ENCODE peak calls at places on chromosome 19, in eight cellular contexts. X is cardiac muscle cell, G is hepatocyte, V is tibial nerve, J is psoas muscle, C is BE2C, I is right cardiac atrium, W is endodermal cell. O is an unnamed sample.
A peak's percentile ranks its signal among the peaks of the same experiment; 100 is the strongest.

GRCh38 chr19:4547303-4548237 is 7.7 kb upstream of the LRG1 start:
- DNase-seq in C (peak; percentile 47), V (no peak), J (no peak), X (peak; percentile 23), W (peak; percentile 71), G (peak; percentile 6), I (peak; percentile 75), O (peak; percentile 51)

GRCh38 chr19:33111587-33111986 is 20.3 kb upstream of the WDR88 start:
- DNase-seq in G (no peak), X (no peak), V (no peak), W (no peak), I (no peak), J (no peak), C (no peak), O (no peak)

GRCh38 chr19:11279505-11280236 is 16.3 kb upstream of the TSPAN16 start:
- DNase-seq in J (no peak), G (no peak), V (no peak), C (no peak), W (no peak), X (no peak), I (no peak), O (no peak)

GRCh38 chr19:5001547-5002131 is 32.7 kb downstream of the KDM4B start:
- DNase-seq in J (no peak), C (peak; percentile 58), I (peak; percentile 25), V (no peak), W (peak; percentile 81), X (peak; percentile 72), G (peak; percentile 50), O (no peak)

GRCh38 chr19:44869728-44870470 is 21.2 kb upstream of the TOMM40 start:
- DNase-seq in J (peak; percentile 64), W (no peak), C (no peak), X (peak; percentile 94), G (no peak), I (peak; percentile 80), V (no peak), O (peak; percentile 65)

GRCh38 chr19:10086032-10086903 is at the start of gene SHFL:
- DNase-seq in X (peak; percentile 71), G (peak; percentile 91), J (peak; percentile 70), V (peak; percentile 59), W (peak; percentile 86), I (peak; percentile 92), C (no peak), O (peak; percentile 82)

GRCh38 chr19:52176574-52176973 is 5.2 kb upstream of the ZNF836 start:
- DNase-seq in W (peak; percentile 74), V (no peak), G (no peak), X (no peak), C (no peak), I (no peak), J (no peak), O (no peak)

GRCh38 chr19:55443045-55443823 is at the start of gene SHISA7:
- DNase-seq in G (no peak), X (no peak), C (no peak), I (no peak), V (no peak), J (no peak), W (no peak), O (no peak)

GRCh38 chr19:42606660-42607351 is 12.1 kb upstream of the CEACAM8 start:
- DNase-seq in I (peak; percentile 79), W (peak; percentile 92), G (peak; percentile 50), J (peak; percentile 37), C (peak; percentile 74), X (peak; percentile 49), V (no peak), O (peak; percentile 41)

GRCh38 chr19:18280247-18281081 is 958 bp downstream of the JUND start:
- DNase-seq in X (peak; percentile 78), V (peak; percentile 79), W (peak; percentile 77), I (peak; percentile 93), J (peak; percentile 85), C (peak; percentile 84), G (peak; percentile 82), O (peak; percentile 88)

GRCh38 chr19:47618771-47619170 is 9.8 kb downstream of the BICRA start:
- DNase-seq in C (no peak), V (no peak), G (no peak), W (no peak), J (peak; percentile 84), X (peak; percentile 42), I (peak; percentile 90), O (no peak)

GRCh38 chr19:18274776-18275356 is 614 bp upstream of the IQCN start:
- DNase-seq in X (peak; percentile 90), G (peak; percentile 90), V (peak; percentile 76), C (peak; percentile 53), W (peak; percentile 76), I (peak; percentile 95), J (peak; percentile 90), O (peak; percentile 85)

GRCh38 chr19:40623403-40624239 is 22.5 kb downstream of the LTBP4 start:
- DNase-seq in J (no peak), I (peak; percentile 82), X (peak; percentile 63), C (peak; percentile 93), G (peak; percentile 91), W (peak; percentile 99), V (no peak), O (no peak)

GRCh38 chr19:55063492-55063843 is 520 bp upstream of the RDH13 start:
- DNase-seq in G (no peak), V (no peak), X (no peak), C (no peak), J (no peak), I (peak; percentile 55), W (no peak), O (no peak)

GRCh38 chr19:32373614-32374295 is 28.3 kb downstream of the ZNF507 start:
- DNase-seq in X (peak; percentile 99), V (no peak), W (no peak), C (no peak), I (no peak), G (peak; percentile 90), J (no peak), O (no peak)

GRCh38 chr19:30564551-30565011 is 192.4 kb downstream of the ZNF536 start:
- DNase-seq in I (no peak), X (no peak), V (no peak), J (no peak), C (no peak), G (no peak), W (no peak), O (peak; percentile 43)

GRCh38 chr19:28502879-28503734 is 709.8 kb downstream of the UQCRFS1 start:
- DNase-seq in G (no peak), I (no peak), J (no peak), V (no peak), X (no peak), C (no peak), W (no peak), O (no peak)

GRCh38 chr19:45218887-45219780 is 26.1 kb downstream of the EXOC3L2 start:
- DNase-seq in C (no peak), I (no peak), V (no peak), G (no peak), W (no peak), J (no peak), X (no peak), O (no peak)

GRCh38 chr19:40539070-40539469 is 37.6 kb upstream of the SHKBP1 start:
- DNase-seq in W (no peak), G (no peak), J (no peak), V (no peak), I (no peak), C (no peak), X (no peak), O (no peak)

GRCh38 chr19:13164370-13165090 is 14.3 kb downstream of the IER2 start:
- DNase-seq in I (peak; percentile 90), W (peak; percentile 98), G (peak; percentile 90), X (peak; percentile 96), J (no peak), V (no peak), C (peak; percentile 91), O (no peak)
- H3K4me1 ChIP-seq in I (peaks cover 11% of the 10 kb centered on the region), W (peaks cover 10% of the 10 kb centered on the region), G (peaks cover 62% of the 10 kb centered on the region), X (peaks cover 21% of the 10 kb centered on the region), J (peaks cover 23% of the 10 kb centered on the region), V (peaks cover 45% of the 10 kb centered on the region), C (peaks cover 20% of the 10 kb centered on the region), O (peaks cover 83% of the 10 kb centered on the region)

GRCh38 chr19:35126624-35126959 is 8.3 kb downstream of the LGI4 start:
- DNase-seq in C (no peak), W (no peak), J (peak; percentile 44), V (no peak), I (peak; percentile 74), G (no peak), X (peak; percentile 32), O (no peak)

GRCh38 chr19:35125746-35126623 is 8.9 kb downstream of the LGI4 start:
- DNase-seq in W (no peak), C (no peak), I (no peak), V (no peak), G (no peak), J (no peak), X (no peak), O (no peak)

GRCh38 chr19:35124098-35125060 is 8.8 kb downstream of the FXYD3 start:
- DNase-seq in V (peak; percentile 93), C (peak; percentile 94), X (peak; percentile 94), W (peak; percentile 58), G (peak; percentile 88), J (peak; percentile 94), I (peak; percentile 98), O (peak; percentile 92)

GRCh38 chr19:35123573-35123972 is 8.0 kb downstream of the FXYD3 start:
- DNase-seq in V (peak; percentile 65), I (peak; percentile 81), C (no peak), X (no peak), G (no peak), W (no peak), J (peak; percentile 69), O (peak; percentile 78)

GRCh38 chr19:35125270-35125717 is 9.6 kb downstream of the LGI4 start:
- DNase-seq in W (no peak), I (no peak), V (no peak), C (no peak), J (no peak), X (no peak), G (no peak), O (peak; percentile 74)
- H3K4me1 ChIP-seq in W (no peaks in the 10 kb centered on the region), I (peaks cover 4% of the 10 kb centered on the region), V (peaks cover 51% of the 10 kb centered on the region), C (peaks cover 3% of the 10 kb centered on the region), J (peaks cover 21% of the 10 kb centered on the region), X (no peaks in the 10 kb centered on the region), G (peaks cover 31% of the 10 kb centered on the region), O (peaks cover 17% of the 10 kb centered on the region)

GRCh38 chr19:19592690-19593089 is 25.8 kb downstream of the PBX4 start:
- DNase-seq in C (no peak), I (no peak), G (no peak), W (no peak), V (no peak), J (no peak), X (no peak), O (no peak)
- H3K4me1 ChIP-seq in C (no peaks in the 10 kb centered on the region), I (peaks cover 6% of the 10 kb centered on the region), G (peaks cover 6% of the 10 kb centered on the region), W (peaks cover 8% of the 10 kb centered on the region), V (peaks cover 17% of the 10 kb centered on the region), J (no peaks in the 10 kb centered on the region), X (peaks cover 2% of the 10 kb centered on the region), O (peaks cover 13% of the 10 kb centered on the region)

DNA sequence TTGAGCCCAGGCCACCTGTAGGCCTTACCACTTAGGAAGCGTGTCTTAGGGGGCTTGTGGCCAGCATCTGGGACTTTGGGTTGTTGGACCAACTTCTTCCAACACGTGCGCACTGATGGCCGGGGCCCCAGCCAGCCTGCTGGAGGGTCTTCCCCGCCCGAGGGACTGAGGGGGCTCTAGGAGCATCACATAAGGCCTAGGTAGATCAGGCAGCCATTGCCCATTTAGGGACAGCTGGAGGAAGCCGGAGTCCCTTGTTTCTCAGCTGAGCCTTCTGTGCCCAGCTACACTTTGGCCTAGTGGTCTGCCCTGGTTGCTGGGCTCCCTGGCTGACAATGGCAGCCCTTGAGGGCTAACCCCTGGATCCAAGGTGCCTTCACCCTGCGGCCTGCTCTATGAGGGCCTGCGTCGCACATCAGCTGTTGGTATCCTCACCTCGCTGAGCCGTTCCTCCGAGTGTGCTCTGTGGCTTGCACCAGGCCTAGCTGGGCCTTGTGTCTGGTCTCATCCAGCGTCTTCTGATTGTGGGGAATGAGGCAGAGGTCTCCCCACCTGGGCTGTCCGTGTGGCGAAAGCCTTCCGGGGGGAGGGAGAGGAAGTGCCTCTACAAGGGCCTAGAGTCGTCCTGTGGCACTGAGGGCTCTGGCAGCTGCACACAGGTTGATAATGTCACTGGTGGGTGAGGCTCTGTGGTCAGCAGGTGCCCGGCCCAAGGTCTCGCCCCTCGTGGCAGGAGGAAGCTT is 1.3 kb downstream of the RAB11B start:
- DNase-seq in C (no peak), I (peak; percentile 71), W (no peak), X (no peak), J (peak; percentile 38), V (no peak), G (no peak), O (peak; percentile 33)
- H3K4me1 ChIP-seq in C (peaks cover 4% of the 10 kb centered on the region), I (peaks cover 25% of the 10 kb centered on the region), W (peaks cover 11% of the 10 kb centered on the region), X (no peaks in the 10 kb centered on the region), J (peaks cover 49% of the 10 kb centered on the region), V (peaks cover 40% of the 10 kb centered on the region), G (peaks cover 5% of the 10 kb centered on the region), O (peaks cover 54% of the 10 kb centered on the region)